ENCODE peak calls at places on chromosomes 13 and 19, in nine cellular contexts. U is astrocyte of the spinal cord, E is GM12865, M is fibroblast of pulmonary artery, B is IMR-90, C is retinal pigment epithelial cell, Y is fibroblast of the aortic adventitia, O is heart right ventricle, S is A673. P is an unnamed sample.

GRCh38 chr13:93744886-93745285 is 518.3 kb downstream of the GPC6 start:
- DNase-seq in O (no peak), M (no peak), Y (no peak), C (no peak), E (no peak), U (no peak), S (no peak), B (no peak), P (no peak)

GRCh38 chr13:51906581-51906980 is 44.8 kb downstream of the CCDC70 start:
- DNase-seq in U (peak; percentile 4), S (no peak), E (no peak), M (no peak), Y (no peak), B (no peak), O (no peak), C (no peak), P (peak; percentile 2)

GRCh38 chr13:108483981-108484380 is 145.4 kb upstream of the MYO16 start:
- DNase-seq in M (no peak), U (no peak), C (no peak), E (no peak), S (no peak), O (no peak), Y (no peak), B (no peak), P (no peak)

GRCh38 chr19:38736413-38737280 is 7.6 kb downstream of the CAPN12 start:
- DNase-seq in E (peak; percentile 63), S (peak; percentile 68), C (no peak), Y (no peak), O (peak; percentile 23), M (no peak), U (peak; percentile 30), B (no peak), P (no peak)

GRCh38 chr13:78323848-78324247 is 279.5 kb downstream of the POU4F1 start:
- DNase-seq in C (peak; percentile 52), S (no peak), O (no peak), B (no peak), E (no peak), M (peak; percentile 23), U (no peak), Y (no peak), P (no peak)

GRCh38 chr19:55146648-55147218 is 2.3 kb downstream of the TNNT1 start:
- DNase-seq in S (peak; percentile 54), E (no peak), C (no peak), B (no peak), U (no peak), Y (no peak), O (no peak), M (no peak), P (no peak)

GRCh38 chr13:101514695-101515275 is 62.3 kb downstream of the ITGBL1 start:
- DNase-seq in Y (peak; percentile 84), M (peak; percentile 76), S (peak; percentile 68), C (peak; percentile 29), E (peak; percentile 63), U (peak; percentile 83), B (peak; percentile 68), O (peak; percentile 23), P (peak; percentile 82)

GRCh38 chr13:22883262-22883840 is 297.4 kb upstream of the SGCG start:
- DNase-seq in Y (no peak), O (no peak), S (no peak), C (no peak), U (no peak), B (no peak), M (no peak), E (peak; percentile 53), P (no peak)

GRCh38 chr13:51587372-51587771 is 3.1 kb downstream of the WDFY2 start:
- DNase-seq in M (no peak), C (no peak), S (no peak), E (no peak), B (no peak), U (no peak), Y (no peak), O (no peak), P (no peak)

GRCh38 chr13:26051231-26052135 is at the start of gene SHISA2:
- DNase-seq in E (no peak), M (peak; percentile 57), O (no peak), C (no peak), B (peak; percentile 31), U (peak; percentile 78), Y (peak; percentile 19), S (peak; percentile 65), P (peak; percentile 12)

GRCh38 chr13:113526466-113527220 is 36.1 kb upstream of the DCUN1D2 start:
- DNase-seq in U (no peak), E (no peak), M (no peak), Y (no peak), C (no peak), O (no peak), S (no peak), B (no peak), P (no peak)

GRCh38 chr13:113560645-113561416 is 23.7 kb upstream of the TFDP1 start:
- DNase-seq in E (no peak), B (no peak), Y (no peak), U (no peak), O (no peak), C (no peak), S (no peak), M (no peak), P (no peak)

DNA sequence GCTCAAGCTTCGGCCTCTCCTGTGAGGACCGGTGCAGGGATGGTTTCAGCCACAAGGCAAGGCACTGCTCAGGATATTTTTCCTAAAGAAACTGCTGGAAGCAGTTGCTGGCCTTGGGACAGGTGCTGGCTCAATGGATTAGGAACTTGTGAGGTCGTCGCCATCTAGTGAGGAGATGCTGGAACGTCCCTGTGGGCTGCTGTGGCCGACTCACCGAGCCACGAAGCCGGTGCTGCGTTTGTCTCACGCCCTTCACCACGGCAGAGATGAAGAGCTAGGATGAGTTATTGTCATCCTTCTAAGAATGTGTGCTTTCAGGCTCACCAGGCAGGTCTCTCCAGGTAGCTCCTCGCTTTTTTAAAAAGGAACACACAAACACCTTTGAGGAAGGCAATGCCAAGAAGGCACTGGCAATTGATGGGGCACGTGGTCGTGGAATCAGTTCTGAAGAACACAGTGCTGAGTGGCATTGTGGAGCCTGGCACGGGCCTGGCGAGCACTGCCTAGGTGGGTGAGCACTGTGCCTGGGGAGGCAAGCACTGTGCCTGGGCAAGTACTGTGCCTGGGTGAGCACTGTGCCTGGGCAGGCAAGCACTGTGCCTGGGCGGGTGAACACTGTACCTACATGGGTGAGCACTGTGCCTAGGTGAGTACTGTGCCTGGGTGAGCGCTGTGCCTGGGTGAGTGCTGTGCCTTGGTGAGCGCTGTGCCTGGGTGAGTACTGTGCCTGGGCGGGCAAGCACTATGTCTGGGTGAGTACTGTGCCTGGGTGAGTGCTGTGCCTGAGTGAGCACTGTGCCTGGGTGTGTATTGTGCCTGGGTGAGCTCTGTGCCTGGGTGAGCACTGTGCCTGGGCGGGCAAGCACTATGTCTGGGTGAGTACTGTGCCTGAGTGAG is 140.4 kb downstream of the TEX29 start:
- DNase-seq in O (peak; percentile 31), M (peak; percentile 42), B (peak; percentile 47), Y (peak; percentile 46), U (peak; percentile 15), S (peak; percentile 41), E (peak; percentile 12), C (no peak), P (peak; percentile 53)
- TF ChIP-seq CTCF in O (peak; percentile 49), M (peak; percentile 37), B (peak; percentile 45), Y (peak; percentile 29), U (peak; percentile 33), S (peak; percentile 43), E (no peak), C (no peak), P (peak; percentile 44)

GRCh38 chr19:18429717-18430416 is 8.1 kb downstream of the ISYNA1 start:
- DNase-seq in C (no peak), M (no peak), B (no peak), O (no peak), S (no peak), Y (no peak), U (no peak), E (no peak), P (no peak)

GRCh38 chr19:18432275-18433038 is 5.5 kb downstream of the ISYNA1 start:
- DNase-seq in O (no peak), S (no peak), E (no peak), B (no peak), U (no peak), M (no peak), C (no peak), Y (no peak), P (no peak)

GRCh38 chr19:18433039-18433691 is 4.8 kb downstream of the ISYNA1 start:
- DNase-seq in C (no peak), O (no peak), Y (no peak), B (no peak), U (no peak), E (peak; percentile 86), S (peak; percentile 87), M (no peak), P (no peak)

GRCh38 chr19:18430417-18431144 is 7.4 kb downstream of the ISYNA1 start:
- DNase-seq in M (no peak), O (no peak), B (no peak), U (no peak), Y (no peak), S (no peak), C (no peak), E (no peak), P (no peak)

DNA sequence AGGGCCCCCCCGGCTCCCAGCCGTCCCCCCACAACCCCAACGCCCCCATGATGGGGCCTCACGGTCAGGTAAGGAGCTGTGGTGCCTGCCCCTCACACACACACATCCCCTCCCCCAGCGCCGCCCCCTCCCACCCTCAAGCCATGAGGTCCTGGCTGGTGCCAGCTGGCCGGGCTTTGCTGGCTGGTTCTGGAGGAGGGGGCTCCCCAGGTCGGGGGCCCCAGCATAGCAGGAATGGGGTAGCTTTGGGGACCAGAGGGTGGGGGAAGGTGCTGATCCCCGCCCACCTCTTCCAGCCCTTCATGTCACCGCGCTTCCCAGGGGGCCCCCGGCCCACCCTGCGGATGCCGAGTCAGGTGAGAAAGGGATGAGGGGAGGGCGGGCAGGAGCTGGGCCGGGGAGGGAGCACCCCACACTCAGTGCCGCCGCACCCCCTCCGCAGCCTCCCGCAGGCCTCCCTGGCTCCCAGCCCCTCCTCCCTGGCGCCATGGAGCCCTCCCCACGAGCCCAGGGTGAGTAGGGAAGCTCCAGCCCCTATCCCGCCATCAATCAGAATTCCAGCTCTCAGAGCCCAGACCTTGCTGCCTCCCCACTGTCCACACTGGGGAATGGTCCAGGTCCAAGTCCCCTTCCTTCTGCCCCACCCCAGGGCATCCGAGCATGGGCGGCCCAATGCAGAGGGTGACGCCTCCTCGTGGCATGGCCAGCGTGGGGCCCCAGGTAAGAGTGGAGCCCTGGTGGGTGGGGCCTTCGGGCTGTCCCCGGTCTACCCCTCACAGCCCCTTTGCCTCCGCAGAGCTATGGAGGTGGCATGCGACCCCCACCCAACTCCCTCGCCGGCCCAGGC is 6.4 kb downstream of the ISYNA1 start:
- DNase-seq in Y (no peak), O (no peak), E (no peak), U (no peak), C (no peak), M (no peak), S (no peak), B (no peak), P (no peak)
- H3K4me3 ChIP-seq in Y (no peak overlapping the region), O (no peak overlapping the region), E (peak overlapping the region; percentile 88), U (no peak overlapping the region), C (no peak overlapping the region), M (no peak overlapping the region), S (no peak overlapping the region), B (no peak overlapping the region), P (no peak overlapping the region)

GRCh38 chr19:18401580-18402112 is 4.2 kb upstream of the LRRC25 start:
- DNase-seq in U (peak; percentile 57), C (no peak), S (peak; percentile 64), O (peak; percentile 66), B (peak; percentile 69), Y (peak; percentile 78), M (peak; percentile 71), E (peak; percentile 81), P (peak; percentile 84)
- TF ChIP-seq CTCF in U (peak; percentile 49), C (peak; percentile 43), S (peak; percentile 35), O (peak; percentile 17), B (peak; percentile 45), Y (peak; percentile 60), M (peak; percentile 53), E (peak; percentile 31), P (peak; percentile 61)

GRCh38 chr13:39699274-39699673 is 43.8 kb downstream of the COG6 start:
- DNase-seq in Y (no peak), E (no peak), C (no peak), O (no peak), B (no peak), M (no peak), U (no peak), S (no peak), P (no peak)
- H3K4me3 ChIP-seq in Y (no peak overlapping the region), E (no peak overlapping the region), C (no peak overlapping the region), O (no peak overlapping the region), B (no peak overlapping the region), M (no peak overlapping the region), U (no peak overlapping the region), S (no peak overlapping the region), P (no peak overlapping the region)